ENCODE peak calls at places on chromosome 1, in four cellular contexts. One of them, this sample, is unnamed.

GRCh38 chr1:11841245-11842153 is 6.1 kb downstream of the NPPA start:
- DNase-seq in upper lobe of left lung: no peak
- DNase-seq in sigmoid colon: no peak
- DNase-seq in spleen: no peak
- DNase-seq in this sample: no peak

GRCh38 chr1:228141871-228142615 is 2.0 kb downstream of the GUK1 start:
- DNase-seq in upper lobe of left lung: peak; percentile 64
- DNase-seq in sigmoid colon: peak; percentile 61
- DNase-seq in spleen: peak; percentile 82
- DNase-seq in this sample: no peak

GRCh38 chr1:192660613-192661012 is 24.7 kb downstream of the RGS13 start:
- DNase-seq in upper lobe of left lung: no peak
- DNase-seq in sigmoid colon: no peak
- DNase-seq in spleen: no peak
- DNase-seq in this sample: no peak

GRCh38 chr1:119347858-119348257 is 20.7 kb upstream of the HAO2 start:
- DNase-seq in upper lobe of left lung: no peak
- DNase-seq in sigmoid colon: no peak
- DNase-seq in spleen: no peak
- DNase-seq in this sample: peak; percentile 55

GRCh38 chr1:212291505-212292134 is 6.4 kb downstream of the PPP2R5A start:
- DNase-seq in upper lobe of left lung: no peak
- DNase-seq in sigmoid colon: no peak
- DNase-seq in spleen: no peak
- DNase-seq in this sample: no peak

GRCh38 chr1:151377150-151377884 is 4.8 kb upstream of the SELENBP1 start:
- DNase-seq in upper lobe of left lung: no peak
- DNase-seq in sigmoid colon: no peak
- DNase-seq in spleen: no peak
- DNase-seq in this sample: no peak

GRCh38 chr1:200302192-200302892 is 107.5 kb downstream of the ZNF281 start:
- DNase-seq in upper lobe of left lung: peak; percentile 90
- DNase-seq in sigmoid colon: no peak
- DNase-seq in spleen: peak; percentile 91
- DNase-seq in this sample: no peak

GRCh38 chr1:82388679-82389078 is 587.9 kb downstream of the ADGRL2 start:
- DNase-seq in upper lobe of left lung: no peak
- DNase-seq in sigmoid colon: no peak
- DNase-seq in spleen: no peak
- DNase-seq in this sample: no peak

GRCh38 chr1:118223426-118223825 is 38.4 kb upstream of the SPAG17 start:
- DNase-seq in upper lobe of left lung: no peak
- DNase-seq in sigmoid colon: no peak
- DNase-seq in spleen: no peak
- DNase-seq in this sample: no peak

GRCh38 chr1:33727310-33727709 is 136.6 kb upstream of the HMGB4 start:
- DNase-seq in upper lobe of left lung: no peak
- DNase-seq in sigmoid colon: no peak
- DNase-seq in spleen: no peak
- DNase-seq in this sample: peak; percentile 77

GRCh38 chr1:205963352-205963751 is 20.1 kb upstream of the SLC26A9 start:
- DNase-seq in upper lobe of left lung: no peak
- DNase-seq in sigmoid colon: no peak
- DNase-seq in spleen: no peak
- DNase-seq in this sample: no peak

GRCh38 chr1:53593758-53594380 is 134.7 kb downstream of the DMRTB1 start:
- DNase-seq in upper lobe of left lung: peak; percentile 86
- DNase-seq in sigmoid colon: peak; percentile 60
- DNase-seq in spleen: peak; percentile 62
- DNase-seq in this sample: no peak

GRCh38 chr1:199046618-199047017 is 407.8 kb downstream of the PTPRC start:
- DNase-seq in upper lobe of left lung: no peak
- DNase-seq in sigmoid colon: no peak
- DNase-seq in spleen: no peak
- DNase-seq in this sample: no peak

GRCh38 chr1:47901001-47901575 is 96.1 kb downstream of the TRABD2B start:
- DNase-seq in upper lobe of left lung: no peak
- DNase-seq in sigmoid colon: no peak
- DNase-seq in spleen: no peak
- DNase-seq in this sample: no peak

GRCh38 chr1:111704776-111705175 is 34.4 kb downstream of the INKA2 start:
- DNase-seq in upper lobe of left lung: no peak
- DNase-seq in sigmoid colon: no peak
- DNase-seq in spleen: no peak
- DNase-seq in this sample: no peak

GRCh38 chr1:11143907-11144306 is 44.2 kb upstream of the EXOSC10 start:
- DNase-seq in upper lobe of left lung: no peak
- DNase-seq in sigmoid colon: no peak
- DNase-seq in spleen: no peak
- DNase-seq in this sample: no peak

GRCh38 chr1:244964112-244964971 is 100.0 kb upstream of the HNRNPU start:
- DNase-seq in upper lobe of left lung: no peak
- DNase-seq in sigmoid colon: no peak
- DNase-seq in spleen: no peak
- DNase-seq in this sample: no peak

GRCh38 chr1:14301704-14302024 is 296.8 kb upstream of the KAZN start:
- DNase-seq in upper lobe of left lung: no peak
- DNase-seq in sigmoid colon: no peak
- DNase-seq in spleen: no peak
- DNase-seq in this sample: no peak

GRCh38 chr1:71986181-71986580 is 296.2 kb downstream of the NEGR1 start:
- DNase-seq in upper lobe of left lung: no peak
- DNase-seq in sigmoid colon: no peak
- DNase-seq in spleen: no peak
- DNase-seq in this sample: no peak

GRCh38 chr1:109615879-109616278 is 3.5 kb downstream of the GNAT2 start:
- DNase-seq in upper lobe of left lung: no peak
- DNase-seq in sigmoid colon: peak; percentile 70
- DNase-seq in spleen: no peak
- DNase-seq in this sample: no peak

GRCh38 chr1:15260418-15261154 is 13.6 kb downstream of the FHAD1 start:
- DNase-seq in upper lobe of left lung: no peak
- DNase-seq in sigmoid colon: no peak
- DNase-seq in spleen: no peak
- DNase-seq in this sample: peak; percentile 84

GRCh38 chr1:60386259-60386658 is 312.7 kb upstream of the C1orf87 start:
- DNase-seq in upper lobe of left lung: no peak
- DNase-seq in sigmoid colon: no peak
- DNase-seq in spleen: no peak
- DNase-seq in this sample: no peak

GRCh38 chr1:160491017-160491416 is 32.0 kb downstream of the SLAMF6 start:
- DNase-seq in upper lobe of left lung: no peak
- DNase-seq in sigmoid colon: no peak
- DNase-seq in spleen: no peak
- DNase-seq in this sample: no peak

GRCh38 chr1:48405400-48405799 is 66.6 kb downstream of the SPATA6 start:
- DNase-seq in upper lobe of left lung: no peak
- DNase-seq in sigmoid colon: no peak
- DNase-seq in spleen: no peak
- DNase-seq in this sample: no peak

GRCh38 chr1:22101995-22102394 is 40.9 kb downstream of the WNT4 start:
- DNase-seq in upper lobe of left lung: no peak
- DNase-seq in sigmoid colon: no peak
- DNase-seq in spleen: no peak
- DNase-seq in this sample: no peak

GRCh38 chr1:1748686-1749321 is 24.6 kb upstream of the CDK11A start:
- DNase-seq in upper lobe of left lung: peak; percentile 58
- DNase-seq in sigmoid colon: no peak
- DNase-seq in spleen: peak; percentile 77
- DNase-seq in this sample: no peak

GRCh38 chr1:215793210-215793609 is 226.1 kb downstream of the KCTD3 start:
- DNase-seq in upper lobe of left lung: no peak
- DNase-seq in sigmoid colon: no peak
- DNase-seq in spleen: no peak
- DNase-seq in this sample: no peak

GRCh38 chr1:20405051-20405754 is 80.8 kb downstream of the CAMK2N1 start:
- DNase-seq in upper lobe of left lung: no peak
- DNase-seq in sigmoid colon: no peak
- DNase-seq in spleen: no peak
- DNase-seq in this sample: no peak

GRCh38 chr1:225811622-225812487 is 1.9 kb downstream of the EPHX1 start:
- DNase-seq in upper lobe of left lung: no peak
- DNase-seq in sigmoid colon: no peak
- DNase-seq in spleen: no peak
- DNase-seq in this sample: no peak

GRCh38 chr1:225514671-225515081 is 86.8 kb upstream of the LBR start:
- DNase-seq in upper lobe of left lung: no peak
- DNase-seq in sigmoid colon: no peak
- DNase-seq in spleen: no peak
- DNase-seq in this sample: no peak

GRCh38 chr1:118920124-118920675 is 67.9 kb downstream of the TBX15 start:
- DNase-seq in upper lobe of left lung: no peak
- DNase-seq in sigmoid colon: no peak
- DNase-seq in spleen: no peak
- DNase-seq in this sample: no peak

GRCh38 chr1:4650486-4650885 is 3.9 kb upstream of the AJAP1 start:
- DNase-seq in upper lobe of left lung: no peak
- DNase-seq in sigmoid colon: no peak
- DNase-seq in spleen: no peak
- DNase-seq in this sample: no peak

GRCh38 chr1:155962599-155963211 is 15.6 kb downstream of the ARHGEF2 start:
- DNase-seq in upper lobe of left lung: no peak
- DNase-seq in sigmoid colon: no peak
- DNase-seq in spleen: no peak
- DNase-seq in this sample: no peak

DNA sequence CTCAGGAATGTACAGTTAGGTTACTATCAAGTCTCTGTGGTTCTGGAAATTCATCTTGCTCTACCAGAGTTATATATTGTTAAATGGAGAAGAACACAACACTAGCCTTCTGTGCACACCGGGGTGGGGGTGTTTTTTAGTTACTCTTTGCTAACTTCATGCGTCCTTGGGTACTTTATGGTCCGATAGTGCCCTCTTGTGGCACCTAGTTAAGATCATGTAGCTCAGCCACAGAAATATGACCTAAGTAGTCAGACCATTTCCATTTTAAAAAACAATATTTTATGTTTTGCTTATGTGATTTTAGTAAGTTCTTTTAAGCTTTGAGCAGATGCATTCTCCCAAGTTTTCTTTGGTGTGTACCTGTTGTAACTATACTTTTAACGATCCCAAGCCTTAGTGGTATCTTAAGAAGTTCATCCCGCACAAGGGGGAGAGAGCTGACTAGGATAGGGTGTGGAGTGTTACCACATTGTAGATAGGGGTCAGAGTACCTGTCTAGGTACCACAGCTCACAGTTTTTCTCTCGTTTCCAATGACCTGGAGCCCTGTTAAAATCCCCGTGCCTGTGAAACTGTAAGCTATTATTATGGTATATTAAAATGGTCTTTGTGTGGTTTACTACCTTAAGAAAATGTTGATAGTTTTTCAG is 20.6 kb upstream of the SH3D21 start:
- DNase-seq in upper lobe of left lung: no peak
- DNase-seq in sigmoid colon: peak; percentile 82
- DNase-seq in spleen: no peak
- DNase-seq in this sample: no peak
- TF ChIP-seq POLR2AphosphoS5 in upper lobe of left lung: no peak
- TF ChIP-seq POLR2AphosphoS5 in sigmoid colon: peak; percentile 24
- TF ChIP-seq POLR2AphosphoS5 in spleen: no peak
- TF ChIP-seq POLR2AphosphoS5 in this sample: peak; percentile 62

DNA sequence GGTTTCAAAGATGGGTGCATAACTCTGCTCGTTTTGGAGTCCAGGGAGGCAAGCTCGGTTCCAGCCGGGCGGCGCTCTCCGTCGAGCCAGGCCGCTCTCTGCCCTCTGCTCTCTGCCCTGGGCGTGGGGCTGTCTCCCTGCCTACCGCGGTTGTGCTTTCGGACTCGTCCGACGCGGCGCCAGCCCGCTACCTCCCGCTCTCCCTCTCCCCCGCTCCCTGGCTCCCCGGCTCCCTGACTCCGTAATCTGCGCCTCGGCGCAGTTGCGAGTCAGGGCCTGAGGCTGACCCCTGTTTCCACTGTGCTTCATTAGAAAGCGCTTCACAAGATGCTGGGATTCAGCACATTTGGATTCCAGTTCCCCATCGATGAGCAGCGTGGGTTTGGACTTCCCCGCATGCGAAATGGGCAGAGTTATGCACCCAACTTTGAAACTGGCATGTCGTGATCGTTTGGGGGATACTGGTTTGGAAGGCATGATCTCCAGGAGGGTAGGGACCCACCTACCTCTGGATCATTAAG is 2.3 kb downstream of the SOX13 start:
- DNase-seq in upper lobe of left lung: peak; percentile 87
- DNase-seq in sigmoid colon: no peak
- DNase-seq in spleen: no peak
- DNase-seq in this sample: no peak
- H3K4me1 ChIP-seq in upper lobe of left lung: peaks cover 41% of the 10 kb centered on the region
- H3K4me1 ChIP-seq in sigmoid colon: peaks cover 54% of the 10 kb centered on the region
- H3K4me1 ChIP-seq in spleen: peaks cover 78% of the 10 kb centered on the region
- H3K4me1 ChIP-seq in this sample: peaks cover 78% of the 10 kb centered on the region

GRCh38 chr1:62625415-62625814 is 28.1 kb downstream of the ANGPTL3 start:
- DNase-seq in upper lobe of left lung: no peak
- DNase-seq in sigmoid colon: no peak
- DNase-seq in spleen: no peak
- DNase-seq in this sample: no peak
- TF ChIP-seq POLR2AphosphoS5 in upper lobe of left lung: no peak
- TF ChIP-seq POLR2AphosphoS5 in sigmoid colon: no peak
- TF ChIP-seq POLR2AphosphoS5 in spleen: no peak
- TF ChIP-seq POLR2AphosphoS5 in this sample: no peak

GRCh38 chr1:235072096-235072495 is 56.5 kb downstream of the TOMM20 start:
- DNase-seq in upper lobe of left lung: no peak
- DNase-seq in sigmoid colon: no peak
- DNase-seq in spleen: no peak
- DNase-seq in this sample: no peak
- H3K4me1 ChIP-seq in upper lobe of left lung: peaks cover 52% of the 10 kb centered on the region
- H3K4me1 ChIP-seq in sigmoid colon: peaks cover 47% of the 10 kb centered on the region
- H3K4me1 ChIP-seq in spleen: peaks cover 55% of the 10 kb centered on the region
- H3K4me1 ChIP-seq in this sample: peaks cover 67% of the 10 kb centered on the region

DNA sequence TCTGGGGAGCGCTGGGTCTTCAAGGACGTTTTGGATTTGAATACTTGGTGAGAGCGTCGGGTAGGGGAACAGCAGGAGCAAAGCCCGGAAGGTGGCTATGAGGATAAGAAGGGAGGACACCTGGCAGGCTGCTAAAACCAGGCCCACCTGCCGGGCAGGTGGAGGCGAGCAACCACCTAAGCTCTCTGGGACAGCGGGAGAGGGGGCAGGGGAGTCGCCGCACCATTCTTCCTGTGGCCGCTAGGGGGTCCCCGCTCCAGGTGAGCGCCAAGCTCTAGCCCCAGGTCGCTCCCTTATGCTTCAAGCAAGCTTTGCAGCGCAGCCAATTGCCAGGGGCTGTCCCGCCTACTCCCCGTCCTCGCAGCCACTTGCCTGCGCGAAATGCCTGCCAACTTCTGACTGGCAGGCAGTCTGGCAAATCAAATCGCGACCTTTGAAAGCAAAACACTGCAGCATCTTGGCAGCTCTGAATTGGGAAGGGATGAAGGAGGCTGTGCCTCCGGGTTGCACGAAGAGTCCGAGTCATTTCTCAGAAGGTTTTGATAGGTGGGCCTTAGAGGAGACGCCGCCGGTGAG is at the start of gene NIPAL3:
- DNase-seq in upper lobe of left lung: peak; percentile 92
- DNase-seq in sigmoid colon: peak; percentile 99
- DNase-seq in spleen: peak; percentile 99
- DNase-seq in this sample: peak; percentile 97
- TF ChIP-seq POLR2AphosphoS5 in upper lobe of left lung: peak; percentile 77
- TF ChIP-seq POLR2AphosphoS5 in sigmoid colon: peak; percentile 62
- TF ChIP-seq POLR2AphosphoS5 in spleen: peak; percentile 81
- TF ChIP-seq POLR2AphosphoS5 in this sample: peak; percentile 59

This sample was measured in esophagus muscularis mucosa.